ENCODE peak calls at places on chromosomes 5 and 9, in six cellular contexts. One of them, this sample, is unnamed. For H3K4me1, the result is how much of the 10 kb centered on the place peaks cover.

GRCh38 chr5:83498585-83498984 is 27.0 kb downstream of the VCAN start:
- DNase-seq in HCT116: no peak
- DNase-seq in A549: no peak
- DNase-seq in GM23338: no peak
- DNase-seq in neural progenitor cell: no peak
- DNase-seq in mammary epithelial cell: no peak
- DNase-seq in this sample: no peak

GRCh38 chr9:69678843-69679538 is 6.8 kb upstream of the APBA1 start:
- DNase-seq in HCT116: no peak
- DNase-seq in mammary epithelial cell: no peak
- DNase-seq in A549: no peak
- DNase-seq in neural progenitor cell: no peak
- DNase-seq in GM23338: no peak
- DNase-seq in this sample: no peak

GRCh38 chr5:85967681-85968080 is 650.1 kb upstream of the COX7C start:
- DNase-seq in GM23338: no peak
- DNase-seq in A549: no peak
- DNase-seq in mammary epithelial cell: no peak
- DNase-seq in HCT116: no peak
- DNase-seq in neural progenitor cell: no peak
- DNase-seq in this sample: no peak

GRCh38 chr5:92890841-92891244 is 690.2 kb downstream of the NR2F1-AS1 start:
- DNase-seq in neural progenitor cell: no peak
- DNase-seq in HCT116: no peak
- DNase-seq in mammary epithelial cell: no peak
- DNase-seq in A549: no peak
- DNase-seq in GM23338: no peak
- DNase-seq in this sample: no peak

GRCh38 chr9:124040935-124041816 is 29.6 kb downstream of the LHX2 start:
- DNase-seq in GM23338: peak
- DNase-seq in neural progenitor cell: peak
- DNase-seq in mammary epithelial cell: no peak
- DNase-seq in A549: no peak
- DNase-seq in HCT116: no peak
- DNase-seq in this sample: no peak

GRCh38 chr5:81391-82021 is 10.5 kb upstream of the PLEKHG4B start:
- DNase-seq in HCT116: no peak
- DNase-seq in mammary epithelial cell: no peak
- DNase-seq in GM23338: no peak
- DNase-seq in neural progenitor cell: peak
- DNase-seq in A549: no peak
- DNase-seq in this sample: no peak

GRCh38 chr9:115213777-115214428 is 95.9 kb upstream of the TNC start:
- DNase-seq in A549: peak
- DNase-seq in HCT116: no peak
- DNase-seq in mammary epithelial cell: peak
- DNase-seq in GM23338: no peak
- DNase-seq in neural progenitor cell: no peak
- DNase-seq in this sample: no peak

GRCh38 chr9:127187231-127187956 is 65.0 kb upstream of the ANGPTL2 start:
- DNase-seq in mammary epithelial cell: peak
- DNase-seq in HCT116: peak
- DNase-seq in neural progenitor cell: peak
- DNase-seq in A549: peak
- DNase-seq in GM23338: no peak
- DNase-seq in this sample: no peak

GRCh38 chr9:129436751-129437625 is 183.9 kb downstream of the C9orf50 start:
- DNase-seq in mammary epithelial cell: peak
- DNase-seq in HCT116: no peak
- DNase-seq in GM23338: no peak
- DNase-seq in neural progenitor cell: peak
- DNase-seq in A549: no peak
- DNase-seq in this sample: no peak

GRCh38 chr5:133365326-133365725 is 247.0 kb downstream of the FSTL4 start:
- DNase-seq in mammary epithelial cell: no peak
- DNase-seq in neural progenitor cell: peak
- DNase-seq in HCT116: no peak
- DNase-seq in A549: no peak
- DNase-seq in GM23338: peak
- DNase-seq in this sample: no peak

GRCh38 chr9:3477236-3477834 is 48.5 kb downstream of the RFX3 start:
- DNase-seq in GM23338: no peak
- DNase-seq in neural progenitor cell: no peak
- DNase-seq in A549: no peak
- DNase-seq in HCT116: no peak
- DNase-seq in mammary epithelial cell: no peak
- DNase-seq in this sample: no peak

GRCh38 chr5:113202904-113203716 is 226.5 kb downstream of the DCP2 start:
- DNase-seq in A549: peak
- DNase-seq in GM23338: no peak
- DNase-seq in neural progenitor cell: peak
- DNase-seq in mammary epithelial cell: no peak
- DNase-seq in HCT116: peak
- DNase-seq in this sample: no peak

GRCh38 chr9:130157079-130157478 is 15.1 kb upstream of the NCS1 start:
- DNase-seq in neural progenitor cell: no peak
- DNase-seq in mammary epithelial cell: no peak
- DNase-seq in A549: no peak
- DNase-seq in HCT116: no peak
- DNase-seq in GM23338: no peak
- DNase-seq in this sample: no peak

GRCh38 chr9:35521708-35522107 is 31.8 kb downstream of the RUSC2 start:
- DNase-seq in HCT116: no peak
- DNase-seq in mammary epithelial cell: peak
- DNase-seq in A549: peak
- DNase-seq in neural progenitor cell: no peak
- DNase-seq in GM23338: no peak
- DNase-seq in this sample: no peak

GRCh38 chr9:35518981-35519679 is 29.2 kb downstream of the RUSC2 start:
- DNase-seq in A549: peak
- DNase-seq in GM23338: peak
- DNase-seq in HCT116: no peak
- DNase-seq in mammary epithelial cell: peak
- DNase-seq in neural progenitor cell: no peak
- DNase-seq in this sample: no peak

GRCh38 chr9:35518212-35518917 is 28.5 kb downstream of the RUSC2 start:
- DNase-seq in HCT116: peak
- DNase-seq in GM23338: peak
- DNase-seq in neural progenitor cell: peak
- DNase-seq in A549: peak
- DNase-seq in mammary epithelial cell: peak
- DNase-seq in this sample: no peak

GRCh38 chr9:35520404-35520790 is 30.5 kb downstream of the RUSC2 start:
- DNase-seq in HCT116: no peak
- DNase-seq in A549: no peak
- DNase-seq in mammary epithelial cell: no peak
- DNase-seq in neural progenitor cell: no peak
- DNase-seq in GM23338: no peak
- DNase-seq in this sample: no peak

GRCh38 chr9:35519697-35520403 is 29.9 kb downstream of the RUSC2 start:
- DNase-seq in mammary epithelial cell: no peak
- DNase-seq in HCT116: no peak
- DNase-seq in GM23338: no peak
- DNase-seq in A549: no peak
- DNase-seq in neural progenitor cell: no peak
- DNase-seq in this sample: no peak
- H3K4me2 ChIP-seq in mammary epithelial cell: peak
- H3K4me2 ChIP-seq in HCT116: peak
- H3K4me2 ChIP-seq in GM23338: peak
- H3K4me2 ChIP-seq in A549: peak
- H3K4me2 ChIP-seq in neural progenitor cell: no peak
- H3K4me2 ChIP-seq in this sample: no peak

GRCh38 chr9:135907006-135907434 is 326 bp downstream of the CAMSAP1 start:
- DNase-seq in GM23338: peak
- DNase-seq in neural progenitor cell: peak
- DNase-seq in HCT116: no peak
- DNase-seq in A549: peak
- DNase-seq in mammary epithelial cell: no peak
- DNase-seq in this sample: no peak

GRCh38 chr9:135904121-135904520 is 3.2 kb downstream of the CAMSAP1 start:
- DNase-seq in GM23338: no peak
- DNase-seq in neural progenitor cell: no peak
- DNase-seq in HCT116: no peak
- DNase-seq in mammary epithelial cell: no peak
- DNase-seq in A549: no peak
- DNase-seq in this sample: no peak

GRCh38 chr9:135906291-135907005 is 898 bp downstream of the CAMSAP1 start:
- DNase-seq in HCT116: no peak
- DNase-seq in mammary epithelial cell: peak
- DNase-seq in GM23338: no peak
- DNase-seq in A549: peak
- DNase-seq in neural progenitor cell: peak
- DNase-seq in this sample: peak

GRCh38 chr9:135907446-135908333 is at the start of gene CAMSAP1:
- DNase-seq in A549: peak
- DNase-seq in GM23338: peak
- DNase-seq in mammary epithelial cell: peak
- DNase-seq in HCT116: peak
- DNase-seq in neural progenitor cell: peak
- DNase-seq in this sample: peak

DNA sequence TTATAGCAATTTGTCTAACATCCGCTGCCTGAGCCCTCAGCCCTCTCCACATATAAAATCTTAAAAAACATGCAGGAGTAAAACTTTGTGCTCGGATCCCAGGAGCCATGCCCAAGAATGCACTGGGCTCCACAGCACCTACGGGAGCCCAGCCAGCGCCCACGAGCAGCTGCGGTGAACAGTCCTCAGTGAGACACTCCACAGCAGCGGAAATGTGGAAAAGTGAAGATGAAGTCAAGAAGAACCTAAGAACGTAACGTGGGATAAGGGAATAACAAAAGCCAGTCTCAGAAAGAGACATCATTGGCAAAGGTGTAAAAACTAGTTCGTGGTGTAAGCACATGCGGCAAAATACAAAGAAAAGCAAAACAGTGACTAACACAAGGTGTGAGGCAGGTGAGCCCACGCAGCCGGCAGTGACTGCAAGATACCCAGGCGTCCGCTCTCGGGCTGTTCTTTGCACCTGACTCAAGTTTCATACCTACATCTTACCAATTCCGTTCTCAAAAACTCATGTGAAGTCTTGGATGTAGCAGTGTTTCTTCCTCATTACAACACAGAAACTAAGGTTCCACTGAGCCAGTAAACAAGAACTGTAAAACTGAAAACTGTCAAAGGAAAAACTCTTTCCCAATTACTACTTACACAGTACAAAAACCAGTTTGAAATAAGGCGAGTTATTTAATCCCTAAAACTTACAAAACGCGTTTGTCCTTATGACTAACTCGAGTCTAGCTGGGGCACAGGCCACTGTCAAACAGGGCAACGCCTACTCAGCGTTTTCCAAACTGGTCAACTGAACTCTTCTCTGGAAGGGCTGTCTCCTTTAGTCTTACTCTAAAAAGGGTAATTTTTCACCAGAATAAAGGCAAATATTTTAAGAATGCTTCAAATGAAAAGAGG is 1.7 kb downstream of the CAMSAP1 start:
- DNase-seq in GM23338: no peak
- DNase-seq in neural progenitor cell: peak
- DNase-seq in A549: no peak
- DNase-seq in HCT116: peak
- DNase-seq in mammary epithelial cell: peak
- DNase-seq in this sample: no peak
- H3K4me1 ChIP-seq in GM23338: under half
- H3K4me1 ChIP-seq in neural progenitor cell: under half
- H3K4me1 ChIP-seq in A549: under half
- H3K4me1 ChIP-seq in HCT116: under half
- H3K4me1 ChIP-seq in mammary epithelial cell: half or more
- H3K4me1 ChIP-seq in this sample: under half

GRCh38 chr9:104915049-104915448 is 12.9 kb downstream of the ABCA1 start:
- DNase-seq in A549: no peak
- DNase-seq in mammary epithelial cell: no peak
- DNase-seq in GM23338: no peak
- DNase-seq in neural progenitor cell: no peak
- DNase-seq in HCT116: no peak
- DNase-seq in this sample: no peak
- H3K4me2 ChIP-seq in A549: no peak
- H3K4me2 ChIP-seq in mammary epithelial cell: no peak
- H3K4me2 ChIP-seq in GM23338: no peak
- H3K4me2 ChIP-seq in neural progenitor cell: no peak
- H3K4me2 ChIP-seq in HCT116: no peak
- H3K4me2 ChIP-seq in this sample: no peak

GRCh38 chr5:125410501-125411162 is 664.2 kb upstream of the ZNF608 start:
- DNase-seq in mammary epithelial cell: peak
- DNase-seq in A549: no peak
- DNase-seq in neural progenitor cell: no peak
- DNase-seq in GM23338: no peak
- DNase-seq in HCT116: no peak
- DNase-seq in this sample: no peak

GRCh38 chr5:125412561-125413535 is 666.4 kb upstream of the ZNF608 start:
- DNase-seq in mammary epithelial cell: peak
- DNase-seq in neural progenitor cell: peak
- DNase-seq in HCT116: no peak
- DNase-seq in GM23338: peak
- DNase-seq in A549: peak
- DNase-seq in this sample: no peak

GRCh38 chr5:125412051-125412560 is 665.7 kb upstream of the ZNF608 start:
- DNase-seq in HCT116: no peak
- DNase-seq in A549: no peak
- DNase-seq in GM23338: peak
- DNase-seq in mammary epithelial cell: peak
- DNase-seq in neural progenitor cell: peak
- DNase-seq in this sample: no peak

GRCh38 chr5:125409496-125410351 is 663.3 kb upstream of the ZNF608 start:
- DNase-seq in GM23338: no peak
- DNase-seq in HCT116: no peak
- DNase-seq in A549: no peak
- DNase-seq in neural progenitor cell: peak
- DNase-seq in mammary epithelial cell: no peak
- DNase-seq in this sample: no peak

DNA sequence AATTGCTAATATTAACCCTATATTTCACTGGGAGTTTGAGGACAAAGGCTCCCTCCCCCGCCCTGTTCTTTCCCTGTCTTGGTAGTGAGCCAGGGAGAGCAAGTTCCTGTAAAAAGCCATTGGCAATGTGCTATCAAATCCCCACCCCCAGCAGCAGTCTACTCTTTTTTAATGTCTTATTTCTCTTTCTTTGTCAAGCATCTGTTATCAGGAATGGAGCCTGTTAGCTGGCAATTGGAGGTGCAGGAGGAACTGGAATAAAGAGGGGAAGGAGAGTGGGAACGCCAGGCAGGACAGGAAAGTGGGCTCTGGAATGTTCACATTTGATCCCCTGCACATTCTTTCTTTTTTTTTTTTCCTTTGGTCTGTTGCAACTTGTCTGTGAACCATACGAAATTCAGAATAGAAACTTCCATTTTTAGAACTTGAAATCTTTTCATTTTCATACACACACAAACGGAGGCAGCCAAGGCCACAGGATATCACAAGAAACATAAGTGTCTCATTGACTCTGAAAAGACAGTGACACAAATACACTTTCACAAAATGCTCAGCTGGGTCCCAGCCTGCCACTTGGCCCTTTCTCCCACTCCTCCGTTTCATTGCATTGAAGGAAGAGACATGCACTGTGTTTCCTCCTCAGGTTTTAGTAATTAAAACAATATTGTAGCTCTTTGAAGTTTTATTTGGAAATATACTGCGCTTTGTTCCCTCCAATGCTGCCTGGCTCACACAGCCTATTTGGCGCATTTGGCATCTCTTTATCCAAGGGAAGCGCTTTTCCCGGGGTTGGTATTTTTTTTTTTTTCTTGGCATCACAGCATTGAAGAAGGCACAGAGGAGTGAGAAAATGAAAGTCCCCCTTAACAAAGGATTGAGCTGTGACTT is 665.0 kb upstream of the ZNF608 start:
- DNase-seq in mammary epithelial cell: peak
- DNase-seq in A549: no peak
- DNase-seq in GM23338: peak
- DNase-seq in neural progenitor cell: peak
- DNase-seq in HCT116: no peak
- DNase-seq in this sample: no peak
- H3K4me1 ChIP-seq in mammary epithelial cell: half or more
- H3K4me1 ChIP-seq in A549: under half
- H3K4me1 ChIP-seq in GM23338: half or more
- H3K4me1 ChIP-seq in neural progenitor cell: half or more
- H3K4me1 ChIP-seq in HCT116: under half
- H3K4me1 ChIP-seq in this sample: under half

This sample was measured in DND-41.